ENCODE peak calls at places on chromosomes 2 and 18, in five cellular contexts. One of them, this sample, is unnamed.

GRCh38 chr2:106658616-106659015 is 171.5 kb downstream of the CD8B2 start:
- DNase-seq in bronchial epithelial cell: no peak
- DNase-seq in heart right ventricle: no peak
- DNase-seq in pancreas: no peak
- DNase-seq in GM12865: no peak
- DNase-seq in this sample: no peak

GRCh38 chr2:134819334-134819733 is 19.1 kb upstream of the ACMSD start:
- DNase-seq in bronchial epithelial cell: peak
- DNase-seq in heart right ventricle: no peak
- DNase-seq in pancreas: no peak
- DNase-seq in GM12865: no peak
- DNase-seq in this sample: peak

GRCh38 chr2:238081561-238081960 is 18.6 kb upstream of the ESPNL start:
- DNase-seq in bronchial epithelial cell: no peak
- DNase-seq in heart right ventricle: no peak
- DNase-seq in pancreas: no peak
- DNase-seq in GM12865: no peak
- DNase-seq in this sample: no peak

GRCh38 chr2:143451622-143452021 is 322.4 kb downstream of the ARHGAP15 start:
- DNase-seq in bronchial epithelial cell: peak
- DNase-seq in heart right ventricle: no peak
- DNase-seq in pancreas: no peak
- DNase-seq in GM12865: no peak
- DNase-seq in this sample: peak

GRCh38 chr2:14975401-14975800 is 342.9 kb downstream of the LRATD1 start:
- DNase-seq in bronchial epithelial cell: peak
- DNase-seq in heart right ventricle: no peak
- DNase-seq in pancreas: no peak
- DNase-seq in GM12865: no peak
- DNase-seq in this sample: no peak

GRCh38 chr2:105674406-105674805 is 70.3 kb upstream of the NCK2 start:
- DNase-seq in bronchial epithelial cell: no peak
- DNase-seq in heart right ventricle: peak
- DNase-seq in pancreas: no peak
- DNase-seq in GM12865: no peak
- DNase-seq in this sample: no peak

GRCh38 chr2:27264753-27265535 is 2.1 kb upstream of the SLC30A3 start:
- DNase-seq in bronchial epithelial cell: no peak
- DNase-seq in heart right ventricle: peak
- DNase-seq in pancreas: peak
- DNase-seq in GM12865: peak
- DNase-seq in this sample: peak

GRCh38 chr2:79453918-79454317 is 58.9 kb upstream of the CTNNA2 start:
- DNase-seq in bronchial epithelial cell: no peak
- DNase-seq in heart right ventricle: no peak
- DNase-seq in pancreas: no peak
- DNase-seq in GM12865: no peak
- DNase-seq in this sample: no peak

GRCh38 chr2:153230977-153231376 is 247.6 kb downstream of the RPRM start:
- DNase-seq in bronchial epithelial cell: no peak
- DNase-seq in heart right ventricle: no peak
- DNase-seq in pancreas: no peak
- DNase-seq in GM12865: no peak
- DNase-seq in this sample: no peak

GRCh38 chr18:11850821-11851155 is 425 bp upstream of the CHMP1B start:
- DNase-seq in bronchial epithelial cell: peak
- DNase-seq in heart right ventricle: no peak
- DNase-seq in pancreas: no peak
- DNase-seq in GM12865: no peak
- DNase-seq in this sample: peak

GRCh38 chr2:42133771-42134195 is 35.4 kb upstream of the EML4 start:
- DNase-seq in bronchial epithelial cell: no peak
- DNase-seq in heart right ventricle: no peak
- DNase-seq in pancreas: no peak
- DNase-seq in GM12865: no peak
- DNase-seq in this sample: no peak

GRCh38 chr2:121530210-121530562 is 494 bp upstream of the RNU4ATAC start:
- DNase-seq in bronchial epithelial cell: no peak
- DNase-seq in heart right ventricle: peak
- DNase-seq in pancreas: peak
- DNase-seq in GM12865: peak
- DNase-seq in this sample: peak

GRCh38 chr2:55365303-55365702 is 54.4 kb downstream of the CCDC88A start:
- DNase-seq in bronchial epithelial cell: peak
- DNase-seq in heart right ventricle: no peak
- DNase-seq in pancreas: no peak
- DNase-seq in GM12865: no peak
- DNase-seq in this sample: no peak

GRCh38 chr18:13514558-13514957 is 211.8 kb downstream of the FAM210A start:
- DNase-seq in bronchial epithelial cell: no peak
- DNase-seq in heart right ventricle: no peak
- DNase-seq in pancreas: no peak
- DNase-seq in GM12865: no peak
- DNase-seq in this sample: no peak

GRCh38 chr2:219418570-219419189 is 503 bp downstream of the DES start:
- DNase-seq in bronchial epithelial cell: no peak
- DNase-seq in heart right ventricle: no peak
- DNase-seq in pancreas: no peak
- DNase-seq in GM12865: no peak
- DNase-seq in this sample: no peak

GRCh38 chr2:231554748-231555545 is 24.7 kb upstream of the NMUR1 start:
- DNase-seq in bronchial epithelial cell: no peak
- DNase-seq in heart right ventricle: peak
- DNase-seq in pancreas: no peak
- DNase-seq in GM12865: peak
- DNase-seq in this sample: no peak

GRCh38 chr2:241858206-241859016 is at the start of gene PDCD1:
- DNase-seq in bronchial epithelial cell: no peak
- DNase-seq in heart right ventricle: peak
- DNase-seq in pancreas: peak
- DNase-seq in GM12865: peak
- DNase-seq in this sample: no peak

GRCh38 chr2:188975497-188976102 is 1.4 kb downstream of the COL3A1 start:
- DNase-seq in bronchial epithelial cell: no peak
- DNase-seq in heart right ventricle: no peak
- DNase-seq in pancreas: no peak
- DNase-seq in GM12865: no peak
- DNase-seq in this sample: peak

GRCh38 chr2:188979119-188979729 is 5.1 kb downstream of the COL3A1 start:
- DNase-seq in bronchial epithelial cell: no peak
- DNase-seq in heart right ventricle: no peak
- DNase-seq in pancreas: no peak
- DNase-seq in GM12865: no peak
- DNase-seq in this sample: no peak

GRCh38 chr2:188979730-188980123 is 5.6 kb downstream of the COL3A1 start:
- DNase-seq in bronchial epithelial cell: no peak
- DNase-seq in heart right ventricle: no peak
- DNase-seq in pancreas: no peak
- DNase-seq in GM12865: no peak
- DNase-seq in this sample: no peak

GRCh38 chr2:188976545-188977268 is 2.5 kb downstream of the COL3A1 start:
- DNase-seq in bronchial epithelial cell: peak
- DNase-seq in heart right ventricle: no peak
- DNase-seq in pancreas: no peak
- DNase-seq in GM12865: no peak
- DNase-seq in this sample: peak

DNA sequence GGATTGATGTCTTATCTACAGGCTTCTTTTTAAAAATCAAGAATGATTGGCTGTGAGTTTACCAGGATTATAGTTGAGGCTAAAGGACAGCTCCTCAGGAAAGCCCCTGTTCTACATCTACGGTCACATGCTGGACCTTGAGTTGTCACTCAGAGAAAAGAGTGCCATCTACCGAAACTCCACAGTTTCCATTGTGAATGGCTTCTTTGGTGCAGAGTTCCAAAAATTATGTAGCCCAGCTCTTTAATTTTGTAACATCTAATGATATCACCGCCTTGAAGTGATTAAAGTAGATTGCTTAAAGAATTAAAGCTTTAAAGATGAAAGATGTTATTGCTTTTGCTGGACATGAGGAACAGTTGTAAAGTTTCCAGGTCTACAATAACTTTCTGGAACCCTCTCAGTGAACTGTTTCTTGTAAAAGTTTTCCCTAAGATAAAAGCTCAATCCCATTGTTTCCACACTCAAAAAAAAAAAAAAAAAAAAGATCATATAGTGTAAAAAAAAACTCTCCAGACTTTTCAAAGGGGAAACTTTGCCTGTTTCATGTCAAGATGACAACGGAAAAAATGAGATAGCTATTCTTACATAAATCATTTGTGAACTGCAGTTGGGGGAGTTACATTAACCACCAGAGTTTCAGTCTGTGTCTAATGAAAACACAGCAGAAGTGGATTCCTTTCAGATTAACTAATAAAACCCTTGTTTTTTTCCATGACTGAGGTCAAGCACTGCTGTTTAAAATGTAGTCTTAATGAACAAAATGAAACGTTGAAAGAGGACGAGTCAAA is 4.3 kb downstream of the COL3A1 start:
- DNase-seq in bronchial epithelial cell: peak
- DNase-seq in heart right ventricle: no peak
- DNase-seq in pancreas: no peak
- DNase-seq in GM12865: peak
- DNase-seq in this sample: peak
- TF ChIP-seq CTCF in bronchial epithelial cell: peak
- TF ChIP-seq CTCF in heart right ventricle: peak
- TF ChIP-seq CTCF in pancreas: no peak
- TF ChIP-seq CTCF in GM12865: peak
- TF ChIP-seq CTCF in this sample: peak

GRCh38 chr18:24734058-24734457 is 273.6 kb downstream of the HRH4 start:
- DNase-seq in bronchial epithelial cell: no peak
- DNase-seq in heart right ventricle: no peak
- DNase-seq in pancreas: no peak
- DNase-seq in GM12865: no peak
- DNase-seq in this sample: no peak
- TF ChIP-seq CTCF in bronchial epithelial cell: no peak
- TF ChIP-seq CTCF in heart right ventricle: peak
- TF ChIP-seq CTCF in pancreas: no peak
- TF ChIP-seq CTCF in GM12865: no peak
- TF ChIP-seq CTCF in this sample: peak

DNA sequence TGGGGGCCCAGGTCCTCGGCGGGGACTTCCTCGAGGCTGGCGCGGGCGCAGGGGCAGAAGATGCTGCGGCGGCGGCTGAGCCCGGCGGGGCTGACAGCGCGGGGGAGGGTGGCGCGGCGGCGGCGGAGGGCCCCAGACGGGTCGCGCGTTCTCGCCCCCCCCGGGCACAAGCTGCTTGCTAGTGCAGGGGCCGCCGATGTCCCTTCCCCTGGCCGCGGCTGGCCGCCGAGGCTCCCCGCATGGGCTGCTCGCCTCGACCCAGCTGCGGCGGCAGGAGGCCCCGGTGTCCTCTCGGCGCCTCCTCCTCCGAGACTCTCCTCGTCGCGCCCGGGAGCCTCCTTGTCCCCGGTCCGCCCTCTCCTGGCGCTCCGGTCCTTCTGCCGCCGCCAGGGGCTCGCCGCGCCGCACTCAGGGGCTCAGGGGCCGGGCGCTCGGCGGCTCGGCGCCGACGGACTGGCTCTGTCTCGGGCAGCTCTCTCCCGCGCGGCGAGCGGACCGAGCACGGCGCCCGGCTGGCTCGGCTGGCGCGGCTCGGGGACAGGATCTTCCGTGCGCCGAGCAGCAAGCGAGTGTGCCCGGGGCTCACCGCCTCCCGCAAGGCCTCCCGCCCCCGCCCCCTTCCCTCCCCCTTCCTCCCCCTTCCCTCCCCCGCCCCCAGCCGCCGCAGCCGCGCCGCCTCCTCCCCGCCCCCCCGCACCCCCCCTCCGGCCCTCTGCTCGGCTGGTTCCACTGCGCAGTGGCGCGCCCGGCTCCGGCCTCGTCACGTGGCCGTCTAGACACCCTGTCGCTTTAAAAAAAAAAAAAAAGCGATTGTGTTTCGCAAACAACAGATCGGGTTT is 902 bp upstream of the SMAD7 start:
- DNase-seq in bronchial epithelial cell: peak
- DNase-seq in heart right ventricle: peak
- DNase-seq in pancreas: peak
- DNase-seq in GM12865: peak
- DNase-seq in this sample: peak
- TF ChIP-seq CTCF in bronchial epithelial cell: peak
- TF ChIP-seq CTCF in heart right ventricle: peak
- TF ChIP-seq CTCF in pancreas: no peak
- TF ChIP-seq CTCF in GM12865: peak
- TF ChIP-seq CTCF in this sample: peak

GRCh38 chr2:199684168-199684567 is 166.8 kb downstream of the FTCDNL1 start:
- DNase-seq in bronchial epithelial cell: no peak
- DNase-seq in heart right ventricle: no peak
- DNase-seq in pancreas: no peak
- DNase-seq in GM12865: no peak
- DNase-seq in this sample: no peak
- TF ChIP-seq CTCF in bronchial epithelial cell: no peak
- TF ChIP-seq CTCF in heart right ventricle: no peak
- TF ChIP-seq CTCF in pancreas: no peak
- TF ChIP-seq CTCF in GM12865: no peak
- TF ChIP-seq CTCF in this sample: peak

DNA sequence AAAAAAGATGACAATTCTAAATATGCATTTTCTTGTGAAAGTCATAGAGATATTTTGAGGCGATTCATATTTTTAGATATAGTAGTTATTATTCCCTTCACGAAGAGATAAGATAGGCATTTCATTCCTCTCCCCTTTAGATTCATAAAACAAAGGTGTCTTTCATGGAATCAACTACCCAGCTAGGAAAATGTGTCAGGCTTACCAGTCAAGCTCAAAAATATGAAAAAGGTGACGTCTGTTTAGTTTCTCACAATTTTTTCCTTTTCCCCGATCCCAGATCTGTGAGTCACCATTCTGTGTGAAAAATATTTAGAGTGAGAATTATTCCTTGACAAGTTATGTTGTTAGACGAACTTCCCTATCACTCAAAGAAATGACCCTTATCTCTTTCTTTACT is 95.4 kb upstream of the FN1 start:
- DNase-seq in bronchial epithelial cell: peak
- DNase-seq in heart right ventricle: no peak
- DNase-seq in pancreas: no peak
- DNase-seq in GM12865: no peak
- DNase-seq in this sample: peak
- TF ChIP-seq CTCF in bronchial epithelial cell: no peak
- TF ChIP-seq CTCF in heart right ventricle: no peak
- TF ChIP-seq CTCF in pancreas: no peak
- TF ChIP-seq CTCF in GM12865: no peak
- TF ChIP-seq CTCF in this sample: no peak